ENCODE peak calls at places on chromosomes 3 and 15, in ten cellular contexts. One of them, this sample, is unnamed.

GRCh38 chr3:13861461-13861860 is 18.4 kb downstream of the WNT7A start:
- DNase-seq in CD8-positive, alpha-beta T cell: no peak
- DNase-seq in astrocyte: no peak
- DNase-seq in transverse colon: no peak
- DNase-seq in HCT116: no peak
- DNase-seq in H1: no peak
- DNase-seq in heart left ventricle: no peak
- DNase-seq in osteoblast: no peak
- DNase-seq in adrenal gland: no peak
- DNase-seq in breast epithelium: no peak
- DNase-seq in this sample: no peak

GRCh38 chr3:134754768-134755559 is 40.1 kb upstream of the EPHB1 start:
- DNase-seq in CD8-positive, alpha-beta T cell: no peak
- DNase-seq in astrocyte: peak; percentile 2
- DNase-seq in transverse colon: peak; percentile 11
- DNase-seq in HCT116: peak; percentile 10
- DNase-seq in H1: peak; percentile 81
- DNase-seq in heart left ventricle: peak; percentile 45
- DNase-seq in osteoblast: peak; percentile 88
- DNase-seq in adrenal gland: peak; percentile 52
- DNase-seq in breast epithelium: no peak
- DNase-seq in this sample: no peak

GRCh38 chr15:65796610-65797012 is 4.5 kb upstream of the DENND4A start:
- DNase-seq in CD8-positive, alpha-beta T cell: no peak
- DNase-seq in astrocyte: peak; percentile 65
- DNase-seq in transverse colon: no peak
- DNase-seq in HCT116: no peak
- DNase-seq in H1: no peak
- DNase-seq in heart left ventricle: no peak
- DNase-seq in osteoblast: no peak
- DNase-seq in adrenal gland: no peak
- DNase-seq in breast epithelium: no peak
- DNase-seq in this sample: no peak

GRCh38 chr15:62075595-62076279 is 9.0 kb downstream of the C2CD4A start:
- DNase-seq in CD8-positive, alpha-beta T cell: no peak
- DNase-seq in astrocyte: peak; percentile 43
- DNase-seq in transverse colon: peak; percentile 19
- DNase-seq in HCT116: no peak
- DNase-seq in H1: no peak
- DNase-seq in heart left ventricle: no peak
- DNase-seq in osteoblast: no peak
- DNase-seq in adrenal gland: no peak
- DNase-seq in breast epithelium: peak; percentile 69
- DNase-seq in this sample: no peak

GRCh38 chr15:91882858-91883586 is 29.5 kb downstream of the SLCO3A1 start:
- DNase-seq in CD8-positive, alpha-beta T cell: no peak
- DNase-seq in astrocyte: peak; percentile 20
- DNase-seq in transverse colon: no peak
- DNase-seq in HCT116: no peak
- DNase-seq in H1: peak; percentile 36
- DNase-seq in heart left ventricle: peak; percentile 66
- DNase-seq in osteoblast: no peak
- DNase-seq in adrenal gland: no peak
- DNase-seq in breast epithelium: no peak
- DNase-seq in this sample: no peak

GRCh38 chr3:16741103-16741758 is 136.0 kb upstream of the DAZL start:
- DNase-seq in CD8-positive, alpha-beta T cell: no peak
- DNase-seq in astrocyte: peak; percentile 95
- DNase-seq in transverse colon: no peak
- DNase-seq in HCT116: no peak
- DNase-seq in H1: no peak
- DNase-seq in heart left ventricle: no peak
- DNase-seq in osteoblast: peak; percentile 76
- DNase-seq in adrenal gland: peak; percentile 33
- DNase-seq in breast epithelium: no peak
- DNase-seq in this sample: no peak

GRCh38 chr15:101159096-101159935 is 92.5 kb downstream of the CHSY1 start:
- DNase-seq in CD8-positive, alpha-beta T cell: no peak
- DNase-seq in astrocyte: no peak
- DNase-seq in transverse colon: no peak
- DNase-seq in HCT116: no peak
- DNase-seq in H1: no peak
- DNase-seq in heart left ventricle: no peak
- DNase-seq in osteoblast: no peak
- DNase-seq in adrenal gland: no peak
- DNase-seq in breast epithelium: no peak
- DNase-seq in this sample: no peak

GRCh38 chr3:106088270-106088669 is 219.5 kb upstream of the CBLB start:
- DNase-seq in CD8-positive, alpha-beta T cell: no peak
- DNase-seq in astrocyte: no peak
- DNase-seq in transverse colon: no peak
- DNase-seq in HCT116: no peak
- DNase-seq in H1: no peak
- DNase-seq in heart left ventricle: no peak
- DNase-seq in osteoblast: no peak
- DNase-seq in adrenal gland: no peak
- DNase-seq in breast epithelium: no peak
- DNase-seq in this sample: no peak

GRCh38 chr3:113659121-113659531 is 37.3 kb downstream of the USF3 start:
- DNase-seq in CD8-positive, alpha-beta T cell: no peak
- DNase-seq in astrocyte: no peak
- DNase-seq in transverse colon: no peak
- DNase-seq in HCT116: no peak
- DNase-seq in H1: no peak
- DNase-seq in heart left ventricle: no peak
- DNase-seq in osteoblast: no peak
- DNase-seq in adrenal gland: no peak
- DNase-seq in breast epithelium: no peak
- DNase-seq in this sample: no peak

DNA sequence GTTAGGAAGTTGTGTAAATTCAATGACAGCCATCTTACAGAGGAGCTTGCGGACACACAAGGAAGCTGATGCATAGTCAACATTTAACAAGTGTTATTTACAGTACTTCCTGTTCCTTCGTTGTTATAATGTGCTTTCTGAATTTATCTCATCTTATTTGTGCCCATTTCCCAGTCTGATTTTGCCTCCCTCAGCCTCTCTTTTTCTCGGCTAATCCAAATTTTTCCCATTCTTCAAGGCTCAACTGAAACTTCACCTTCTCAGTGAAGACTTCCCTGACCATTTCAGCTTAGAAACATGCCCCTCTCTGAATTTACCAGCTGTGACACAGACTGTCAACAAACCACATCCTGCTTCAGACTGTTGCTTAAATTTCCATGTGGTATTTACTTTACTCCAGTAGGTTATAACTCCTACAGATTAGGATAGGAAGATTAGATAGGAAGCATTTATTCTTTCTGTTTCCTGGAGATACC is 55.7 kb upstream of the CP start:
- DNase-seq in CD8-positive, alpha-beta T cell: no peak
- DNase-seq in astrocyte: peak; percentile 86
- DNase-seq in transverse colon: no peak
- DNase-seq in HCT116: no peak
- DNase-seq in H1: no peak
- DNase-seq in heart left ventricle: no peak
- DNase-seq in osteoblast: peak; percentile 92
- DNase-seq in adrenal gland: no peak
- DNase-seq in breast epithelium: no peak
- DNase-seq in this sample: no peak
- H3K27ac ChIP-seq in CD8-positive, alpha-beta T cell: peak overlapping the region; percentile 48
- H3K27ac ChIP-seq in astrocyte: peak overlapping the region; percentile 48
- H3K27ac ChIP-seq in transverse colon: peak overlapping the region; percentile 61
- H3K27ac ChIP-seq in HCT116: no peak overlapping the region
- H3K27ac ChIP-seq in H1: no peak overlapping the region
- H3K27ac ChIP-seq in heart left ventricle: peak overlapping the region; percentile 28
- H3K27ac ChIP-seq in osteoblast: peak overlapping the region; percentile 28
- H3K27ac ChIP-seq in adrenal gland: peak overlapping the region; percentile 33
- H3K27ac ChIP-seq in breast epithelium: peak overlapping the region; percentile 76
- H3K27ac ChIP-seq in this sample: no peak overlapping the region

GRCh38 chr15:46041907-46042306 is 407.1 kb downstream of the SQOR start:
- DNase-seq in CD8-positive, alpha-beta T cell: no peak
- DNase-seq in astrocyte: no peak
- DNase-seq in transverse colon: no peak
- DNase-seq in HCT116: no peak
- DNase-seq in H1: no peak
- DNase-seq in heart left ventricle: no peak
- DNase-seq in osteoblast: no peak
- DNase-seq in adrenal gland: no peak
- DNase-seq in breast epithelium: no peak
- DNase-seq in this sample: no peak

GRCh38 chr15:46034755-46035154 is 399.9 kb downstream of the SQOR start:
- DNase-seq in CD8-positive, alpha-beta T cell: no peak
- DNase-seq in astrocyte: no peak
- DNase-seq in transverse colon: no peak
- DNase-seq in HCT116: no peak
- DNase-seq in H1: no peak
- DNase-seq in heart left ventricle: no peak
- DNase-seq in osteoblast: no peak
- DNase-seq in adrenal gland: no peak
- DNase-seq in breast epithelium: no peak
- DNase-seq in this sample: no peak

GRCh38 chr15:46039703-46040102 is 404.9 kb downstream of the SQOR start:
- DNase-seq in CD8-positive, alpha-beta T cell: no peak
- DNase-seq in astrocyte: no peak
- DNase-seq in transverse colon: no peak
- DNase-seq in HCT116: no peak
- DNase-seq in H1: no peak
- DNase-seq in heart left ventricle: no peak
- DNase-seq in osteoblast: no peak
- DNase-seq in adrenal gland: no peak
- DNase-seq in breast epithelium: no peak
- DNase-seq in this sample: no peak
- H3K9me3 ChIP-seq in CD8-positive, alpha-beta T cell: no peaks in the 10 kb centered on the region
- H3K9me3 ChIP-seq in astrocyte: peaks cover 5% of the 10 kb centered on the region
- H3K9me3 ChIP-seq in transverse colon: no peaks in the 10 kb centered on the region
- H3K9me3 ChIP-seq in HCT116: no peaks in the 10 kb centered on the region
- H3K9me3 ChIP-seq in H1: no peaks in the 10 kb centered on the region
- H3K9me3 ChIP-seq in heart left ventricle: no peaks in the 10 kb centered on the region
- H3K9me3 ChIP-seq in osteoblast: no peaks in the 10 kb centered on the region
- H3K9me3 ChIP-seq in adrenal gland: no peaks in the 10 kb centered on the region
- H3K9me3 ChIP-seq in breast epithelium: no peaks in the 10 kb centered on the region
- H3K9me3 ChIP-seq in this sample: no peaks in the 10 kb centered on the region

GRCh38 chr3:156816091-156816793 is 9.9 kb upstream of the LEKR1 start:
- DNase-seq in CD8-positive, alpha-beta T cell: peak; percentile 26
- DNase-seq in astrocyte: peak; percentile 65
- DNase-seq in transverse colon: peak; percentile 38
- DNase-seq in HCT116: no peak
- DNase-seq in H1: no peak
- DNase-seq in heart left ventricle: peak; percentile 35
- DNase-seq in osteoblast: peak; percentile 71
- DNase-seq in adrenal gland: peak; percentile 36
- DNase-seq in breast epithelium: no peak
- DNase-seq in this sample: peak; percentile 2
- TF ChIP-seq CTCF in CD8-positive, alpha-beta T cell: no peak
- TF ChIP-seq CTCF in astrocyte: no peak
- TF ChIP-seq CTCF in transverse colon: no peak
- TF ChIP-seq CTCF in HCT116: no peak
- TF ChIP-seq CTCF in H1: no peak
- TF ChIP-seq CTCF in heart left ventricle: peak; percentile 8
- TF ChIP-seq CTCF in osteoblast: no peak
- TF ChIP-seq CTCF in adrenal gland: peak; percentile 5
- TF ChIP-seq CTCF in breast epithelium: no peak
- TF ChIP-seq CTCF in this sample: no peak

DNA sequence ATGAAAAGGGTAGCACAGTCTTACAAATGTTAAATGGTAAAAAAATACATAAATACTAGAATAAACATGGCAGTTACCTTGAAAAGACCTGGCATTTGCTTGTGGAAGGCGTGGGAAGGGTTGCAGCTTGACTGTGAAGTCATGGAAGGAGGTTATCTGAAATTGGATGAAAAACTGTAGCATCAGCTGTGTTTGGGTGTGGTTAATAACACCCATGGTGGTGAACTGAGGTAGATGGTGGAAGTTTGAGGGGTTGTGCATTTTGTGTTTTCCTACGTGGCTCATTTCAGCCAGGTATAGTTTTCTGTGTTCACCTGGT is 46.5 kb downstream of the PSMD6 start:
- DNase-seq in CD8-positive, alpha-beta T cell: no peak
- DNase-seq in astrocyte: no peak
- DNase-seq in transverse colon: no peak
- DNase-seq in HCT116: no peak
- DNase-seq in H1: no peak
- DNase-seq in heart left ventricle: no peak
- DNase-seq in osteoblast: no peak
- DNase-seq in adrenal gland: no peak
- DNase-seq in breast epithelium: no peak
- DNase-seq in this sample: no peak
- H3K27ac ChIP-seq in CD8-positive, alpha-beta T cell: no peak overlapping the region
- H3K27ac ChIP-seq in astrocyte: peak overlapping the region; percentile 47
- H3K27ac ChIP-seq in transverse colon: peak overlapping the region; percentile 21
- H3K27ac ChIP-seq in HCT116: no peak overlapping the region
- H3K27ac ChIP-seq in H1: no peak overlapping the region
- H3K27ac ChIP-seq in heart left ventricle: peak overlapping the region; percentile 69
- H3K27ac ChIP-seq in osteoblast: peak overlapping the region; percentile 94
- H3K27ac ChIP-seq in adrenal gland: peak overlapping the region; percentile 33
- H3K27ac ChIP-seq in breast epithelium: peak overlapping the region; percentile 80
- H3K27ac ChIP-seq in this sample: peak overlapping the region; percentile 10

GRCh38 chr3:126770096-126770495 is 66.1 kb downstream of the CHCHD6 start:
- DNase-seq in CD8-positive, alpha-beta T cell: no peak
- DNase-seq in astrocyte: no peak
- DNase-seq in transverse colon: no peak
- DNase-seq in HCT116: no peak
- DNase-seq in H1: no peak
- DNase-seq in heart left ventricle: no peak
- DNase-seq in osteoblast: no peak
- DNase-seq in adrenal gland: no peak
- DNase-seq in breast epithelium: no peak
- DNase-seq in this sample: no peak
- H3K9me3 ChIP-seq in CD8-positive, alpha-beta T cell: no peaks in the 10 kb centered on the region
- H3K9me3 ChIP-seq in astrocyte: no peaks in the 10 kb centered on the region
- H3K9me3 ChIP-seq in transverse colon: no peaks in the 10 kb centered on the region
- H3K9me3 ChIP-seq in HCT116: no peaks in the 10 kb centered on the region
- H3K9me3 ChIP-seq in H1: peaks cover 3% of the 10 kb centered on the region
- H3K9me3 ChIP-seq in heart left ventricle: no peaks in the 10 kb centered on the region
- H3K9me3 ChIP-seq in osteoblast: no peaks in the 10 kb centered on the region
- H3K9me3 ChIP-seq in adrenal gland: no peaks in the 10 kb centered on the region
- H3K9me3 ChIP-seq in breast epithelium: no peaks in the 10 kb centered on the region
- H3K9me3 ChIP-seq in this sample: peaks cover 10% of the 10 kb centered on the region